ENCODE peak calls at places on chromosomes 11 and 22, in four cellular contexts. O is GM23338, E is thyroid gland, I is RWPE2. X is an unnamed sample.

GRCh38 chr11:28259177-28259843 is 151.1 kb downstream of the METTL15 start:
- DNase-seq in O (no peak), E (no peak), I (no peak), X (no peak)

GRCh38 chr11:3123761-3124733 is 41.1 kb downstream of the OSBPL5 start:
- DNase-seq in O (no peak), E (peak; percentile 46), I (peak; percentile 95), X (peak; percentile 71)

GRCh38 chr22:24427500-24428164 is at the start of gene ADORA2A:
- DNase-seq in O (peak; percentile 23), E (no peak), I (no peak), X (no peak)

GRCh38 chr11:134592391-134592990 is 180.4 kb upstream of the B3GAT1 start:
- DNase-seq in O (peak; percentile 88), E (no peak), I (no peak), X (no peak)

GRCh38 chr22:41620646-41621098 is at the start of gene DESI1:
- DNase-seq in O (peak; percentile 67), E (peak; percentile 57), I (no peak), X (no peak)

GRCh38 chr22:37313376-37314314 is 31.3 kb downstream of the CYTH4 start:
- DNase-seq in O (no peak), E (no peak), I (no peak), X (no peak)

GRCh38 chr11:74731301-74732094 is at the start of gene CHRDL2:
- DNase-seq in O (peak; percentile 65), E (peak; percentile 27), I (no peak), X (no peak)

GRCh38 chr11:2737876-2738275 is 38.1 kb upstream of the KCNQ1OT1 start:
- DNase-seq in O (no peak), E (no peak), I (no peak), X (no peak)

GRCh38 chr11:61828629-61829407 is 718 bp downstream of the FADS2 start:
- DNase-seq in O (peak; percentile 72), E (peak; percentile 85), I (no peak), X (no peak)

GRCh38 chr11:8839957-8840945 is 70.7 kb upstream of the AKIP1 start:
- DNase-seq in O (peak; percentile 50), E (peak; percentile 70), I (no peak), X (no peak)

GRCh38 chr11:118820412-118821357 is 29.7 kb upstream of the DDX6 start:
- DNase-seq in O (peak; percentile 46), E (peak; percentile 98), I (peak; percentile 74), X (peak; percentile 12)

GRCh38 chr22:33210129-33210784 is 152.1 kb upstream of the SYN3 start:
- DNase-seq in O (peak; percentile 87), E (peak; percentile 5), I (no peak), X (no peak)

GRCh38 chr11:18775492-18776292 is 15.9 kb downstream of the PTPN5 start:
- DNase-seq in O (peak; percentile 92), E (peak; percentile 43), I (peak; percentile 73), X (no peak)

GRCh38 chr11:86244063-86244521 is 461 bp upstream of the EED start:
- DNase-seq in O (peak; percentile 95), E (peak; percentile 90), I (peak; percentile 80), X (peak; percentile 43)

DNA sequence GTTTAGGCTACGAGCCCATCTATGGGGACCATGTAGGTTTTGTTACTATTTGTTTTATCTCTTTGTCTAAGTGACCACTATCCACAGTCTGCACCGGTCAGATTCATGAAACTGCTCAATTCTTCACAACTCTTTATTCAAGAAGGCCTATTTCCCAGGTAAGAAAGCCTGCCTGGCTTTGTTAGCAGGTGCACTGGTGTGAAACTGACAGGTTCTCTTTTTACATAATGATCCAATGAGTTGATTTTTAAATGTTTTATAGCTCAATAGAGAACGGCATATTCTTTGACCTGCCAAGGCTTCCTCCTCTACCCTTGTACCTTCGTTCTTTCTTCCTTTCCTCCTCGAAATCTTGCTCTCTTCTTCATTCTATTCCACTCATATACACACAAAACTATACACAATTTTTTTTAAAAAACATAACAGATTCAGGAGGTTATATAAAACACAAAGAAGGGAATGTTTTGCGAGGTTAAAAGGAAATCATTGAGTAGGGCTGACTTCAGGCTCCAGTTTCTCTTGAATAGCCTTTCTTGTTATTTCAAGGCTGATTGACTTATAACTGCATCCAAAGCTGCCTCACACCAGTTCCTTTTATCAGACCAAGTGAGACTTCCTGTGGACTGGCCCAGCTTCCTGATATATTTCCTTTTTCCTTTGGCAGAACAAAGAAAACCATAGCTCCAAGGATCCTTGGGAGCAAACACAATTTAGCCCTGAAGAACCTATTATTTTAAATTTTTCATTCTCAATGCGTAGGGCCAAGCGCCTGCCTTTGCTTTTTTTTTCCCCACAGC is 11.4 kb downstream of the FLI1 start:
- DNase-seq in O (no peak), E (no peak), I (no peak), X (no peak)
- H3K27ac ChIP-seq in O (no peak overlapping the region), E (peak overlapping the region; percentile 16), I (no peak overlapping the region), X (no peak overlapping the region)

GRCh38 chr11:125932301-125932700 is 13.5 kb upstream of the VSIG10L2 start:
- DNase-seq in O (no peak), E (no peak), I (no peak), X (no peak)
- H3K27ac ChIP-seq in O (no peak overlapping the region), E (no peak overlapping the region), I (no peak overlapping the region), X (no peak overlapping the region)

GRCh38 chr11:123168236-123168635 is 26.8 kb downstream of the CLMP start:
- DNase-seq in O (no peak), E (no peak), I (no peak), X (no peak)
- H3K27ac ChIP-seq in O (no peak overlapping the region), E (no peak overlapping the region), I (no peak overlapping the region), X (no peak overlapping the region)

GRCh38 chr22:20085651-20086050 is 5.6 kb downstream of the DGCR8 start:
- DNase-seq in O (no peak), E (no peak), I (no peak), X (no peak)

GRCh38 chr22:20087319-20088262 is 7.5 kb downstream of the DGCR8 start:
- DNase-seq in O (no peak), E (no peak), I (no peak), X (no peak)

GRCh38 chr22:20086763-20087162 is 6.7 kb downstream of the DGCR8 start:
- DNase-seq in O (no peak), E (no peak), I (no peak), X (no peak)

GRCh38 chr22:20084547-20085413 is 4.7 kb downstream of the DGCR8 start:
- DNase-seq in O (peak; percentile 89), E (peak; percentile 33), I (no peak), X (no peak)

GRCh38 chr22:20086101-20086599 is 6.1 kb downstream of the DGCR8 start:
- DNase-seq in O (no peak), E (no peak), I (no peak), X (no peak)
- H3K27ac ChIP-seq in O (no peak overlapping the region), E (no peak overlapping the region), I (no peak overlapping the region), X (no peak overlapping the region)

DNA sequence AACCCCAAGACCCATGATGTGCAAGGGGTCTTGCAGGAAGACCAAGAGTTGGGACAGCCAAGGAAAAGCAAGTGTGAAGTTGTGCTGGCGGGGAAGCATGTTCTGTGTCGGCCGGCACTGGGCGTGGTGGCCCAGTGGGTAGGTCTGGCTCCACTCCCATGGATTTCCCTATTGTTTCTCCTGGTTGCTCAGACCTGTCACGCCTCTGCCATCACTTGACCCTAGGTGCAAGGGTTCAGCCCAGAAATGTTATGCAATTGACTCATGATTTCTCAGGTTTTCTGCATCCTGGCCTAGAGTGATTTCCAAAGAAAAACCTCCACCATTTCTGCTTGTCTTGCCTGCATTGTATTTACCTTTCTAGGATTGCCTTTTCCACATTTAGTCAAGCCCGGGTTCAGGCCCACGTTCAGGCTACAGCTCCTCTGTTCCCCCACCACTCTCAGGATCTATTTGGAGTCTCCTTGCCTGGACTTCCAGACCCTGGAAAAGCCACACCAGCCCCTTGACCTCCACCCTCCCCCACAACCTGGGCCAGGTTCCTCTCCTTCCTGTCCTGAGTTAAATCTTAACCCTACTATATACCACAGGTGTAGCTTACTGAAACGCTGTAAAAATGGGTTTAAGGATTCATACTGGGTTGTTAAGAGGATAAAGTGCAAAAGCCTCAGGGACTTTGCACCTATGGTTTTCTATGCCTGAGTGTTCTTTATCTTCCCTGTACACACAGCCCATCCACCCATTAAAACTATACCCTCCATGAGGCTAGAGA is 17.5 kb upstream of the FOLR1 start:
- DNase-seq in O (no peak), E (no peak), I (no peak), X (peak; percentile 3)
- H3K27ac ChIP-seq in O (no peak overlapping the region), E (no peak overlapping the region), I (peak overlapping the region; percentile 48), X (peak overlapping the region; percentile 82)

GRCh38 chr11:94925422-94926270 is 47.7 kb downstream of the CWC15 start:
- DNase-seq in O (no peak), E (no peak), I (no peak), X (no peak)
- H3K27ac ChIP-seq in O (no peak overlapping the region), E (peak overlapping the region; percentile 87), I (no peak overlapping the region), X (no peak overlapping the region)

GRCh38 chr11:121932646-121933185 is 183.3 kb downstream of the BLID start:
- DNase-seq in O (peak; percentile 14), E (no peak), I (no peak), X (no peak)

GRCh38 chr11:121936781-121937447 is 179.1 kb downstream of the BLID start:
- DNase-seq in O (no peak), E (no peak), I (no peak), X (peak; percentile 36)

GRCh38 chr11:121933694-121934093 is 182.3 kb downstream of the BLID start:
- DNase-seq in O (no peak), E (no peak), I (no peak), X (no peak)

GRCh38 chr11:121933294-121933693 is 182.7 kb downstream of the BLID start:
- DNase-seq in O (no peak), E (no peak), I (no peak), X (no peak)

GRCh38 chr11:121936375-121936774 is 179.6 kb downstream of the BLID start:
- DNase-seq in O (no peak), E (no peak), I (no peak), X (no peak)
- H3K27ac ChIP-seq in O (no peak overlapping the region), E (no peak overlapping the region), I (peak overlapping the region; percentile 97), X (peak overlapping the region; percentile 35)

GRCh38 chr11:110026823-110027626 is 66.2 kb upstream of the ZC3H12C start:
- DNase-seq in O (no peak), E (peak; percentile 51), I (no peak), X (no peak)
- H3K27ac ChIP-seq in O (no peak overlapping the region), E (no peak overlapping the region), I (no peak overlapping the region), X (no peak overlapping the region)